ENCODE peak calls at places on chromosomes 7 and 10, in seven cellular contexts. I is left lung; E is stomach; U is Panc1; B is ovary; Y is neural progenitor cell; Q is CD8-positive, alpha-beta T cell. X is an unnamed sample. For H3K4me1, the result is how much of the 10 kb centered on the place peaks cover.

GRCh38 chr7:3282457-3282856 is 18.6 kb upstream of the SDK1 start:
- DNase-seq in I (no peak), Q (no peak), B (no peak), Y (no peak), E (no peak), U (no peak), X (no peak)

GRCh38 chr7:34823650-34824258 is 165.7 kb downstream of the NPSR1 start:
- DNase-seq in Q (peak), B (no peak), Y (peak), I (no peak), U (peak), E (peak), X (peak)

GRCh38 chr10:102759497-102760210 is 15.9 kb downstream of the WBP1L start:
- DNase-seq in Q (no peak), I (no peak), E (no peak), U (no peak), B (no peak), Y (no peak), X (no peak)

GRCh38 chr10:48474764-48475365 is 130.0 kb downstream of the ARHGAP22 start:
- DNase-seq in B (peak), Y (no peak), I (no peak), Q (no peak), E (no peak), U (no peak), X (no peak)

GRCh38 chr7:131027287-131027773 is 293.3 kb upstream of the KLF14 start:
- DNase-seq in B (no peak), Y (no peak), U (no peak), Q (no peak), E (no peak), I (no peak), X (peak)

GRCh38 chr10:43606323-43607198 is at the start of gene ZNF485:
- DNase-seq in Y (peak), U (no peak), E (peak), B (peak), Q (peak), I (peak), X (peak)

GRCh38 chr10:11699546-11700097 is 42.6 kb upstream of the ECHDC3 start:
- DNase-seq in Y (no peak), U (no peak), B (no peak), Q (no peak), I (no peak), E (no peak), X (no peak)

GRCh38 chr10:2746638-2747037 is 320.7 kb upstream of the PFKP start:
- DNase-seq in U (no peak), Y (no peak), E (no peak), Q (no peak), B (no peak), I (no peak), X (no peak)

GRCh38 chr7:90213521-90213920 is 2.0 kb downstream of the STEAP2 start:
- DNase-seq in E (no peak), B (no peak), Q (no peak), Y (no peak), U (no peak), I (no peak), X (no peak)

GRCh38 chr7:98211221-98211675 is at the start of gene BHLHA15:
- DNase-seq in Y (peak), B (peak), U (no peak), E (peak), Q (no peak), I (peak), X (peak)

GRCh38 chr7:151895008-151895661 is 18.2 kb upstream of the PRKAG2 start:
- DNase-seq in Q (no peak), E (no peak), B (no peak), U (no peak), I (no peak), Y (no peak), X (peak)

GRCh38 chr7:77538186-77538907 is 1.3 kb downstream of the PTPN12 start:
- DNase-seq in B (peak), I (peak), U (peak), Q (no peak), E (peak), Y (peak), X (peak)

GRCh38 chr10:61847087-61847486 is 54.4 kb upstream of the ARID5B start:
- DNase-seq in U (no peak), Q (no peak), E (no peak), I (no peak), B (no peak), Y (no peak), X (no peak)

GRCh38 chr7:159126496-159127345 is 17.9 kb downstream of the VIPR2 start:
- DNase-seq in I (no peak), E (peak), Y (no peak), U (no peak), Q (no peak), B (peak), X (no peak)

GRCh38 chr7:127838816-127839415 is 186.9 kb downstream of the SND1 start:
- DNase-seq in Q (no peak), I (peak), U (no peak), Y (no peak), E (no peak), B (no peak), X (no peak)

GRCh38 chr7:40530292-40530691 is 395.5 kb downstream of the SUGCT start:
- DNase-seq in I (no peak), Q (no peak), B (no peak), U (no peak), Y (no peak), E (no peak), X (no peak)

GRCh38 chr10:80196950-80197315 is 8.4 kb downstream of the ANXA11 start:
- DNase-seq in Y (no peak), Q (no peak), U (no peak), I (no peak), E (no peak), B (no peak), X (no peak)

GRCh38 chr10:17129711-17130110 is at the start of gene CUBN:
- DNase-seq in U (no peak), B (no peak), I (no peak), E (no peak), Q (no peak), Y (no peak), X (no peak)

GRCh38 chr10:132605390-132605789 is 67.8 kb downstream of the INPP5A start:
- DNase-seq in Y (no peak), I (no peak), U (no peak), B (peak), Q (no peak), E (no peak), X (peak)

GRCh38 chr10:44233561-44234470 is 151.1 kb downstream of the CXCL12 start:
- DNase-seq in Y (peak), B (no peak), I (peak), Q (no peak), E (peak), U (no peak), X (no peak)

GRCh38 chr7:151917791-151918311 is 38.4 kb upstream of the GALNTL5 start:
- DNase-seq in Q (no peak), B (no peak), U (no peak), I (no peak), Y (no peak), E (no peak), X (no peak)

GRCh38 chr7:74262639-74263398 is 8.6 kb upstream of the RFC2 start:
- DNase-seq in E (no peak), Q (no peak), Y (no peak), U (no peak), B (no peak), I (no peak), X (peak)

GRCh38 chr10:92800122-92800521 is 48.2 kb upstream of the EXOC6 start:
- DNase-seq in Y (no peak), B (no peak), Q (no peak), E (no peak), U (no peak), I (no peak), X (no peak)

DNA sequence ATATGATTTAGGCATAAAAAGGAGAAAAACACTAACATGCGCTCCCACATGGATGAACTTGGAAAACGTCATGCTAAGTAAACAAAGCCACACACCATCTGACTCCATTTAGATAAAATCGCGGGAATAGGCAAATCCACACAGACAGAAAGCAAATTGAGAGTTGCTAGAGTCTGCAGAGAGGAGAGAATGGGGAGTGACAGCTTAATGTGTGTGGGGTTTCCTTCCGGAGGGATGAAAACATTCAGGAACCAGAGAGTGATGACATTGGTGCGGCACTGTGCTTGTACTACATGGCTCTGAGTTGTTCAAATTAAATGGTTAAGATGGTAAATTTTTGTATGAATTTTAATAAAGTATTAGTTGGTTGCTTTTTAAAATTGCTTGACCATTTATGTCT is 482.9 kb upstream of the AKR1E2 start:
- DNase-seq in I (no peak), B (no peak), Q (no peak), E (no peak), U (no peak), Y (no peak), X (no peak)
- TF ChIP-seq CTCF in I (no peak), B (no peak), Q (no peak), E (no peak), U (no peak), Y (no peak), X (no peak)

GRCh38 chr10:72328045-72328828 is 26.5 kb downstream of the DNAJB12 start:
- DNase-seq in U (peak), Y (peak), Q (no peak), B (peak), E (peak), I (peak), X (peak)
- H3K4me1 ChIP-seq in U (half or more), Y (half or more), Q (half or more), B (under half), E (half or more), I (under half), X (under half)

GRCh38 chr7:27345164-27345887 is 102.7 kb downstream of the EVX1 start:
- DNase-seq in I (no peak), U (no peak), B (no peak), E (no peak), Q (no peak), Y (no peak), X (no peak)
- TF ChIP-seq CTCF in I (no peak), U (no peak), B (no peak), E (no peak), Q (no peak), Y (no peak), X (no peak)

GRCh38 chr7:50356945-50357268 is 52.4 kb downstream of the IKZF1 start:
- DNase-seq in U (no peak), B (no peak), Y (no peak), Q (no peak), I (no peak), E (no peak), X (no peak)
- H3K4me1 ChIP-seq in U (under half), B (under half), Y (under half), Q (half or more), I (under half), E (under half), X (under half)

GRCh38 chr7:133412942-133413341 is 160.1 kb downstream of the EXOC4 start:
- DNase-seq in E (no peak), Q (no peak), B (no peak), U (no peak), Y (no peak), I (no peak), X (no peak)
- TF ChIP-seq CTCF in E (no peak), Q (no peak), B (no peak), U (no peak), Y (no peak), I (no peak), X (no peak)

GRCh38 chr10:14588084-14588937 is 186.4 kb downstream of the FAM107B start:
- DNase-seq in Q (no peak), E (no peak), I (no peak), Y (no peak), B (no peak), U (no peak), X (peak)
- H3K4me1 ChIP-seq in Q (half or more), E (half or more), I (under half), Y (under half), B (under half), U (under half), X (under half)

GRCh38 chr10:18233775-18234174 is 93.6 kb downstream of the CACNB2 start:
- DNase-seq in B (peak), Y (peak), E (no peak), Q (no peak), U (no peak), I (no peak), X (no peak)
- TF ChIP-seq CTCF in B (no peak), Y (peak), E (no peak), Q (no peak), U (peak), I (no peak), X (peak)

GRCh38 chr10:109899578-109900355 is 23.5 kb downstream of the XPNPEP1 start:
- DNase-seq in Q (no peak), B (no peak), I (no peak), U (no peak), Y (no peak), E (no peak), X (no peak)
- H3K4me1 ChIP-seq in Q (under half), B (under half), I (under half), U (under half), Y (under half), E (half or more), X (half or more)

X was measured in osteoblast.